ENCODE peak calls at places on chromosome 21, in seven cellular contexts. One of them, this sample, is unnamed.

GRCh38 chr21:34890258-34890723 is 158.8 kb downstream of the RUNX1 start:
- DNase-seq in suprapubic skin: peak
- DNase-seq in H1: peak
- DNase-seq in body of pancreas: no peak
- DNase-seq in A549: no peak
- DNase-seq in breast epithelium: no peak
- DNase-seq in heart left ventricle: no peak
- DNase-seq in this sample: no peak

GRCh38 chr21:33761104-33762036 is 119.1 kb downstream of the ITSN1 start:
- DNase-seq in A549: peak
- DNase-seq in H1: no peak
- DNase-seq in body of pancreas: no peak
- DNase-seq in breast epithelium: no peak
- DNase-seq in suprapubic skin: no peak
- DNase-seq in heart left ventricle: no peak
- DNase-seq in this sample: no peak

GRCh38 chr21:33901421-33902288 is 13.9 kb downstream of the ATP5PO start:
- DNase-seq in suprapubic skin: no peak
- DNase-seq in heart left ventricle: no peak
- DNase-seq in breast epithelium: peak
- DNase-seq in A549: peak
- DNase-seq in body of pancreas: no peak
- DNase-seq in H1: peak
- DNase-seq in this sample: peak

GRCh38 chr21:27975514-27975913 is 1008.6 kb upstream of the ADAMTS5 start:
- DNase-seq in suprapubic skin: no peak
- DNase-seq in heart left ventricle: no peak
- DNase-seq in breast epithelium: no peak
- DNase-seq in A549: no peak
- DNase-seq in H1: no peak
- DNase-seq in body of pancreas: no peak
- DNase-seq in this sample: no peak

GRCh38 chr21:39452207-39452964 is 616 bp downstream of the SH3BGR start:
- DNase-seq in breast epithelium: no peak
- DNase-seq in H1: no peak
- DNase-seq in heart left ventricle: no peak
- DNase-seq in body of pancreas: no peak
- DNase-seq in A549: peak
- DNase-seq in suprapubic skin: no peak
- DNase-seq in this sample: no peak

GRCh38 chr21:39673163-39673562 is 60.4 kb downstream of the B3GALT5 start:
- DNase-seq in body of pancreas: no peak
- DNase-seq in H1: no peak
- DNase-seq in breast epithelium: no peak
- DNase-seq in suprapubic skin: no peak
- DNase-seq in heart left ventricle: no peak
- DNase-seq in A549: no peak
- DNase-seq in this sample: no peak

GRCh38 chr21:16407403-16408279 is 677.9 kb downstream of the USP25 start:
- DNase-seq in heart left ventricle: no peak
- DNase-seq in H1: no peak
- DNase-seq in body of pancreas: no peak
- DNase-seq in A549: no peak
- DNase-seq in suprapubic skin: no peak
- DNase-seq in breast epithelium: no peak
- DNase-seq in this sample: no peak

GRCh38 chr21:29805110-29805509 is 134.7 kb downstream of the GRIK1 start:
- DNase-seq in suprapubic skin: no peak
- DNase-seq in breast epithelium: no peak
- DNase-seq in A549: no peak
- DNase-seq in body of pancreas: no peak
- DNase-seq in H1: no peak
- DNase-seq in heart left ventricle: no peak
- DNase-seq in this sample: no peak

GRCh38 chr21:32207096-32207716 is 71.6 kb downstream of the MIS18A start:
- DNase-seq in H1: no peak
- DNase-seq in breast epithelium: no peak
- DNase-seq in body of pancreas: peak
- DNase-seq in heart left ventricle: no peak
- DNase-seq in A549: no peak
- DNase-seq in suprapubic skin: no peak
- DNase-seq in this sample: no peak

GRCh38 chr21:16302851-16303282 is 573.1 kb downstream of the USP25 start:
- DNase-seq in suprapubic skin: no peak
- DNase-seq in heart left ventricle: peak
- DNase-seq in breast epithelium: no peak
- DNase-seq in A549: peak
- DNase-seq in H1: no peak
- DNase-seq in body of pancreas: peak
- DNase-seq in this sample: no peak

GRCh38 chr21:16115461-16115860 is 385.7 kb downstream of the USP25 start:
- DNase-seq in suprapubic skin: no peak
- DNase-seq in A549: no peak
- DNase-seq in H1: no peak
- DNase-seq in heart left ventricle: no peak
- DNase-seq in body of pancreas: no peak
- DNase-seq in breast epithelium: no peak
- DNase-seq in this sample: no peak

GRCh38 chr21:32463889-32464300 is 51.4 kb downstream of the EVA1C start:
- DNase-seq in suprapubic skin: no peak
- DNase-seq in H1: no peak
- DNase-seq in body of pancreas: no peak
- DNase-seq in breast epithelium: no peak
- DNase-seq in heart left ventricle: no peak
- DNase-seq in A549: peak
- DNase-seq in this sample: peak

GRCh38 chr21:16534408-16535099 is 804.8 kb downstream of the USP25 start:
- DNase-seq in H1: no peak
- DNase-seq in body of pancreas: peak
- DNase-seq in A549: peak
- DNase-seq in breast epithelium: peak
- DNase-seq in suprapubic skin: peak
- DNase-seq in heart left ventricle: peak
- DNase-seq in this sample: peak

GRCh38 chr21:33399821-33400220 is 3.4 kb upstream of the IFNGR2 start:
- DNase-seq in suprapubic skin: no peak
- DNase-seq in heart left ventricle: peak
- DNase-seq in H1: no peak
- DNase-seq in breast epithelium: no peak
- DNase-seq in A549: no peak
- DNase-seq in body of pancreas: no peak
- DNase-seq in this sample: no peak

GRCh38 chr21:16116798-16117197 is 387.0 kb downstream of the USP25 start:
- DNase-seq in body of pancreas: no peak
- DNase-seq in suprapubic skin: no peak
- DNase-seq in A549: peak
- DNase-seq in heart left ventricle: no peak
- DNase-seq in H1: no peak
- DNase-seq in breast epithelium: no peak
- DNase-seq in this sample: no peak

GRCh38 chr21:15872236-15872635 is 142.5 kb downstream of the USP25 start:
- DNase-seq in H1: no peak
- DNase-seq in A549: no peak
- DNase-seq in heart left ventricle: no peak
- DNase-seq in suprapubic skin: no peak
- DNase-seq in body of pancreas: no peak
- DNase-seq in breast epithelium: no peak
- DNase-seq in this sample: no peak

GRCh38 chr21:28138272-28138671 is 854.4 kb downstream of the LTN1 start:
- DNase-seq in breast epithelium: no peak
- DNase-seq in body of pancreas: no peak
- DNase-seq in heart left ventricle: no peak
- DNase-seq in A549: no peak
- DNase-seq in H1: no peak
- DNase-seq in suprapubic skin: no peak
- DNase-seq in this sample: no peak

GRCh38 chr21:33403786-33404571 is 766 bp downstream of the IFNGR2 start:
- DNase-seq in H1: peak
- DNase-seq in suprapubic skin: peak
- DNase-seq in body of pancreas: peak
- DNase-seq in breast epithelium: peak
- DNase-seq in heart left ventricle: peak
- DNase-seq in A549: no peak
- DNase-seq in this sample: peak

GRCh38 chr21:25845729-25846256 is 111.0 kb downstream of the GABPA start:
- DNase-seq in H1: no peak
- DNase-seq in suprapubic skin: no peak
- DNase-seq in heart left ventricle: no peak
- DNase-seq in body of pancreas: no peak
- DNase-seq in breast epithelium: no peak
- DNase-seq in A549: no peak
- DNase-seq in this sample: no peak

GRCh38 chr21:14054682-14055081 is 156.1 kb downstream of the LIPI start:
- DNase-seq in A549: no peak
- DNase-seq in breast epithelium: no peak
- DNase-seq in suprapubic skin: no peak
- DNase-seq in H1: no peak
- DNase-seq in body of pancreas: no peak
- DNase-seq in heart left ventricle: no peak
- DNase-seq in this sample: no peak

GRCh38 chr21:28294046-28294445 is 698.6 kb downstream of the LTN1 start:
- DNase-seq in body of pancreas: no peak
- DNase-seq in A549: no peak
- DNase-seq in breast epithelium: no peak
- DNase-seq in heart left ventricle: no peak
- DNase-seq in suprapubic skin: no peak
- DNase-seq in H1: no peak
- DNase-seq in this sample: no peak

GRCh38 chr21:17045214-17045835 is 467.5 kb upstream of the CXADR start:
- DNase-seq in breast epithelium: no peak
- DNase-seq in heart left ventricle: no peak
- DNase-seq in body of pancreas: no peak
- DNase-seq in suprapubic skin: no peak
- DNase-seq in H1: no peak
- DNase-seq in A549: peak
- DNase-seq in this sample: no peak

GRCh38 chr21:34333150-34333739 is 30.6 kb upstream of the KCNE2 start:
- DNase-seq in breast epithelium: peak
- DNase-seq in A549: no peak
- DNase-seq in heart left ventricle: no peak
- DNase-seq in body of pancreas: no peak
- DNase-seq in H1: no peak
- DNase-seq in suprapubic skin: no peak
- DNase-seq in this sample: no peak

GRCh38 chr21:27371065-27371464 is 404.2 kb upstream of the ADAMTS5 start:
- DNase-seq in heart left ventricle: no peak
- DNase-seq in body of pancreas: no peak
- DNase-seq in breast epithelium: no peak
- DNase-seq in H1: no peak
- DNase-seq in A549: no peak
- DNase-seq in suprapubic skin: no peak
- DNase-seq in this sample: no peak

GRCh38 chr21:34878501-34878900 is 170.6 kb downstream of the RUNX1 start:
- DNase-seq in body of pancreas: peak
- DNase-seq in H1: no peak
- DNase-seq in A549: peak
- DNase-seq in suprapubic skin: no peak
- DNase-seq in breast epithelium: no peak
- DNase-seq in heart left ventricle: no peak
- DNase-seq in this sample: no peak

GRCh38 chr21:33360281-33360680 is 35.5 kb downstream of the IFNAR1 start:
- DNase-seq in H1: no peak
- DNase-seq in breast epithelium: no peak
- DNase-seq in heart left ventricle: no peak
- DNase-seq in body of pancreas: no peak
- DNase-seq in suprapubic skin: no peak
- DNase-seq in A549: no peak
- DNase-seq in this sample: no peak

GRCh38 chr21:46228345-46229051 is at the start of gene LSS:
- DNase-seq in heart left ventricle: peak
- DNase-seq in breast epithelium: peak
- DNase-seq in A549: peak
- DNase-seq in H1: peak
- DNase-seq in body of pancreas: peak
- DNase-seq in suprapubic skin: peak
- DNase-seq in this sample: peak
- TF ChIP-seq POLR2A in heart left ventricle: peak
- TF ChIP-seq POLR2A in breast epithelium: no peak
- TF ChIP-seq POLR2A in A549: peak
- TF ChIP-seq POLR2A in H1: no peak
- TF ChIP-seq POLR2A in body of pancreas: peak
- TF ChIP-seq POLR2A in suprapubic skin: no peak
- TF ChIP-seq POLR2A in this sample: peak

GRCh38 chr21:36117276-36117675 is 17.6 kb upstream of the CBR3 start:
- DNase-seq in suprapubic skin: no peak
- DNase-seq in H1: no peak
- DNase-seq in breast epithelium: no peak
- DNase-seq in heart left ventricle: no peak
- DNase-seq in body of pancreas: no peak
- DNase-seq in A549: no peak
- DNase-seq in this sample: no peak
- H3K27ac ChIP-seq in suprapubic skin: peak
- H3K27ac ChIP-seq in H1: no peak
- H3K27ac ChIP-seq in breast epithelium: no peak
- H3K27ac ChIP-seq in heart left ventricle: no peak
- H3K27ac ChIP-seq in body of pancreas: no peak
- H3K27ac ChIP-seq in A549: no peak
- H3K27ac ChIP-seq in this sample: peak

GRCh38 chr21:20997633-20998455 is at the start of gene NCAM2:
- DNase-seq in body of pancreas: peak
- DNase-seq in H1: peak
- DNase-seq in heart left ventricle: peak
- DNase-seq in breast epithelium: peak
- DNase-seq in suprapubic skin: peak
- DNase-seq in A549: peak
- DNase-seq in this sample: peak
- TF ChIP-seq POLR2A in body of pancreas: peak
- TF ChIP-seq POLR2A in H1: no peak
- TF ChIP-seq POLR2A in heart left ventricle: peak
- TF ChIP-seq POLR2A in breast epithelium: no peak
- TF ChIP-seq POLR2A in suprapubic skin: no peak
- TF ChIP-seq POLR2A in A549: no peak
- TF ChIP-seq POLR2A in this sample: no peak

GRCh38 chr21:44368711-44369446 is 15.5 kb downstream of the TRPM2 start:
- DNase-seq in H1: peak
- DNase-seq in suprapubic skin: no peak
- DNase-seq in A549: no peak
- DNase-seq in breast epithelium: no peak
- DNase-seq in body of pancreas: no peak
- DNase-seq in heart left ventricle: no peak
- DNase-seq in this sample: no peak

GRCh38 chr21:44371596-44371995 is 18.2 kb downstream of the TRPM2 start:
- DNase-seq in heart left ventricle: no peak
- DNase-seq in suprapubic skin: no peak
- DNase-seq in H1: no peak
- DNase-seq in A549: no peak
- DNase-seq in breast epithelium: no peak
- DNase-seq in body of pancreas: no peak
- DNase-seq in this sample: no peak

GRCh38 chr21:44372616-44373015 is 19.2 kb downstream of the TRPM2 start:
- DNase-seq in suprapubic skin: no peak
- DNase-seq in A549: no peak
- DNase-seq in breast epithelium: no peak
- DNase-seq in heart left ventricle: no peak
- DNase-seq in body of pancreas: no peak
- DNase-seq in H1: no peak
- DNase-seq in this sample: no peak

GRCh38 chr21:44370027-44370735 is 16.8 kb downstream of the TRPM2 start:
- DNase-seq in breast epithelium: no peak
- DNase-seq in H1: peak
- DNase-seq in body of pancreas: peak
- DNase-seq in A549: peak
- DNase-seq in heart left ventricle: no peak
- DNase-seq in suprapubic skin: peak
- DNase-seq in this sample: no peak

GRCh38 chr21:44370771-44371410 is 17.5 kb downstream of the TRPM2 start:
- DNase-seq in body of pancreas: no peak
- DNase-seq in breast epithelium: no peak
- DNase-seq in A549: no peak
- DNase-seq in heart left ventricle: no peak
- DNase-seq in suprapubic skin: no peak
- DNase-seq in H1: no peak
- DNase-seq in this sample: no peak
- H3K27ac ChIP-seq in body of pancreas: no peak
- H3K27ac ChIP-seq in breast epithelium: no peak
- H3K27ac ChIP-seq in A549: no peak
- H3K27ac ChIP-seq in heart left ventricle: no peak
- H3K27ac ChIP-seq in suprapubic skin: no peak
- H3K27ac ChIP-seq in H1: no peak
- H3K27ac ChIP-seq in this sample: no peak

This sample was measured in prostate gland.